ENCODE peak calls at places on chromosomes 3 and 15, in six cellular contexts. M, W, Q, B, L and K are unnamed samples.
A peak's percentile ranks its signal among the peaks of the same experiment; 100 is the strongest.

GRCh38 chr3:183149915-183150825 is 12.4 kb downstream of the LAMP3 start:
- DNase-seq in M (no peak), W (no peak), Q (no peak), B (no peak), L (no peak), K (no peak)

GRCh38 chr3:100402150-100402706 is 889 bp downstream of the LNP1 start:
- DNase-seq in M (no peak), W (no peak), Q (no peak), B (peak; percentile 56), L (no peak), K (no peak)

GRCh38 chr3:14352002-14352627 is 50.3 kb upstream of the SLC6A6 start:
- DNase-seq in M (peak; percentile 1), W (no peak), Q (peak; percentile 88), B (peak; percentile 7), L (no peak), K (no peak)

GRCh38 chr3:101240719-101241118 is 79.7 kb downstream of the IMPG2 start:
- DNase-seq in M (no peak), W (no peak), Q (no peak), B (no peak), L (no peak), K (no peak)

GRCh38 chr3:167091186-167091585 is 288.9 kb downstream of the ZBBX start:
- DNase-seq in M (no peak), W (no peak), Q (no peak), B (no peak), L (no peak), K (no peak)

GRCh38 chr3:195100903-195101591 is 169.9 kb downstream of the XXYLT1 start:
- DNase-seq in M (no peak), W (no peak), Q (no peak), B (peak; percentile 55), L (no peak), K (no peak)

GRCh38 chr15:77021803-77022381 is 27.0 kb downstream of the PSTPIP1 start:
- DNase-seq in M (peak; percentile 58), W (no peak), Q (peak; percentile 35), B (peak; percentile 68), L (no peak), K (no peak)

GRCh38 chr15:78046796-78047341 is 30.6 kb downstream of the TBC1D2B start:
- DNase-seq in M (no peak), W (no peak), Q (peak; percentile 8), B (no peak), L (no peak), K (no peak)

GRCh38 chr15:89374116-89375004 is 39.7 kb upstream of the POLG start:
- DNase-seq in M (no peak), W (no peak), Q (no peak), B (no peak), L (no peak), K (no peak)

GRCh38 chr3:189488241-189488767 is 142.9 kb upstream of the TP63 start:
- DNase-seq in M (no peak), W (no peak), Q (peak; percentile 51), B (no peak), L (no peak), K (no peak)

GRCh38 chr3:107065094-107065861 is 312.0 kb upstream of the CCDC54 start:
- DNase-seq in M (no peak), W (no peak), Q (no peak), B (no peak), L (no peak), K (no peak)

GRCh38 chr3:75232216-75232615 is 431.9 kb upstream of the FRG2C start:
- DNase-seq in M (no peak), W (no peak), Q (no peak), B (no peak), L (no peak), K (no peak)

GRCh38 chr3:122957707-122958210 is 69.8 kb downstream of the SEMA5B start:
- DNase-seq in M (no peak), W (no peak), Q (no peak), B (no peak), L (no peak), K (no peak)

GRCh38 chr15:90633361-90633760 is 83.8 kb upstream of the BLM start:
- DNase-seq in M (no peak), W (no peak), Q (no peak), B (no peak), L (no peak), K (no peak)

GRCh38 chr3:172347895-172348680 is 100.2 kb downstream of the GHSR start:
- DNase-seq in M (no peak), W (no peak), Q (no peak), B (no peak), L (no peak), K (no peak)

GRCh38 chr15:40346579-40347558 is 4.0 kb upstream of the PHGR1 start:
- DNase-seq in M (no peak), W (no peak), Q (no peak), B (no peak), L (no peak), K (no peak)

GRCh38 chr3:21912656-21913055 is 161.6 kb upstream of the ZNF385D start:
- DNase-seq in M (no peak), W (no peak), Q (no peak), B (peak; percentile 28), L (no peak), K (no peak)

GRCh38 chr15:58549013-58549779 is 117.4 kb downstream of the LIPC start:
- DNase-seq in M (no peak), W (no peak), Q (peak; percentile 41), B (peak; percentile 74), L (no peak), K (no peak)

GRCh38 chr3:137764563-137765309 is 621 bp downstream of the SOX14 start:
- DNase-seq in M (no peak), W (no peak), Q (peak; percentile 79), B (no peak), L (no peak), K (no peak)

GRCh38 chr3:38521391-38521987 is 25.3 kb downstream of the EXOG start:
- DNase-seq in M (peak; percentile 37), W (peak; percentile 49), Q (peak; percentile 93), B (peak; percentile 75), L (peak; percentile 33), K (peak; percentile 2)

GRCh38 chr3:127483005-127483641 is 107.4 kb downstream of the TPRA1 start:
- DNase-seq in M (no peak), W (no peak), Q (peak; percentile 33), B (no peak), L (no peak), K (no peak)

GRCh38 chr3:36484386-36484785 is 104.1 kb downstream of the STAC start:
- DNase-seq in M (no peak), W (no peak), Q (no peak), B (no peak), L (no peak), K (no peak)

GRCh38 chr15:38635170-38635569 is 70.6 kb upstream of the RASGRP1 start:
- DNase-seq in M (no peak), W (no peak), Q (no peak), B (no peak), L (no peak), K (no peak)

GRCh38 chr3:138937690-138938055 is 9.3 kb downstream of the FOXL2 start:
- DNase-seq in M (no peak), W (no peak), Q (peak; percentile 76), B (no peak), L (no peak), K (no peak)

GRCh38 chr3:65196663-65197062 is 508.9 kb upstream of the ADAMTS9 start:
- DNase-seq in M (no peak), W (no peak), Q (no peak), B (no peak), L (no peak), K (no peak)

GRCh38 chr3:34260266-34260990 is 462.0 kb downstream of the PDCD6IP start:
- DNase-seq in M (no peak), W (peak; percentile 14), Q (peak; percentile 89), B (peak; percentile 50), L (no peak), K (no peak)

GRCh38 chr3:50347187-50347813 is 1.8 kb upstream of the ZMYND10 start:
- DNase-seq in M (peak; percentile 66), W (peak; percentile 71), Q (peak; percentile 88), B (peak; percentile 71), L (peak; percentile 63), K (peak; percentile 42)